ENCODE peak calls at places on chromosomes 16 and 17, in five cellular contexts. One of them, this sample, is unnamed. For H3K4me1, the result is how much of the 10 kb centered on the place peaks cover.

GRCh38 chr16:14307623-14308356 is 236.7 kb downstream of the MRTFB start:
- DNase-seq in A549: peak
- DNase-seq in tibial artery: peak
- DNase-seq in H9: no peak
- DNase-seq in CD8-positive, alpha-beta T cell: no peak
- DNase-seq in this sample: no peak

GRCh38 chr16:59971264-59971663 is 1237.1 kb upstream of the GOT2 start:
- DNase-seq in A549: no peak
- DNase-seq in tibial artery: no peak
- DNase-seq in H9: no peak
- DNase-seq in CD8-positive, alpha-beta T cell: no peak
- DNase-seq in this sample: no peak

GRCh38 chr17:68910256-68910705 is 44.9 kb downstream of the ABCA8 start:
- DNase-seq in A549: no peak
- DNase-seq in tibial artery: no peak
- DNase-seq in H9: no peak
- DNase-seq in CD8-positive, alpha-beta T cell: no peak
- DNase-seq in this sample: no peak

GRCh38 chr17:74457146-74457819 is 9.2 kb upstream of the CD300A start:
- DNase-seq in A549: peak
- DNase-seq in tibial artery: peak
- DNase-seq in H9: peak
- DNase-seq in CD8-positive, alpha-beta T cell: peak
- DNase-seq in this sample: no peak

GRCh38 chr16:85296859-85297698 is 184.8 kb upstream of the CIBAR2 start:
- DNase-seq in A549: peak
- DNase-seq in tibial artery: no peak
- DNase-seq in H9: peak
- DNase-seq in CD8-positive, alpha-beta T cell: peak
- DNase-seq in this sample: no peak

GRCh38 chr17:1244606-1245012 is 25.6 kb upstream of the BHLHA9 start:
- DNase-seq in A549: no peak
- DNase-seq in tibial artery: no peak
- DNase-seq in H9: no peak
- DNase-seq in CD8-positive, alpha-beta T cell: no peak
- DNase-seq in this sample: peak

GRCh38 chr16:63613701-63614100 is 1508.2 kb downstream of the CDH11 start:
- DNase-seq in A549: peak
- DNase-seq in tibial artery: no peak
- DNase-seq in H9: no peak
- DNase-seq in CD8-positive, alpha-beta T cell: no peak
- DNase-seq in this sample: peak

GRCh38 chr16:85402910-85403692 is 210.0 kb upstream of the GSE1 start:
- DNase-seq in A549: no peak
- DNase-seq in tibial artery: peak
- DNase-seq in H9: no peak
- DNase-seq in CD8-positive, alpha-beta T cell: no peak
- DNase-seq in this sample: no peak

GRCh38 chr16:65489531-65490023 is 367.7 kb upstream of the CDH11 start:
- DNase-seq in A549: no peak
- DNase-seq in tibial artery: no peak
- DNase-seq in H9: no peak
- DNase-seq in CD8-positive, alpha-beta T cell: no peak
- DNase-seq in this sample: peak

GRCh38 chr16:89268585-89268984 is 51.1 kb downstream of the ZNF778 start:
- DNase-seq in A549: no peak
- DNase-seq in tibial artery: peak
- DNase-seq in H9: no peak
- DNase-seq in CD8-positive, alpha-beta T cell: no peak
- DNase-seq in this sample: no peak

GRCh38 chr17:75773808-75774470 is 8.9 kb upstream of the GALK1 start:
- DNase-seq in A549: no peak
- DNase-seq in tibial artery: peak
- DNase-seq in H9: peak
- DNase-seq in CD8-positive, alpha-beta T cell: no peak
- DNase-seq in this sample: no peak

GRCh38 chr16:81627024-81627423 is 152.1 kb upstream of the PLCG2 start:
- DNase-seq in A549: peak
- DNase-seq in tibial artery: no peak
- DNase-seq in H9: no peak
- DNase-seq in CD8-positive, alpha-beta T cell: no peak
- DNase-seq in this sample: no peak

GRCh38 chr16:888901-889570 is 81.7 kb downstream of the LMF1 start:
- DNase-seq in A549: no peak
- DNase-seq in tibial artery: no peak
- DNase-seq in H9: no peak
- DNase-seq in CD8-positive, alpha-beta T cell: no peak
- DNase-seq in this sample: no peak

GRCh38 chr16:23948949-23949392 is 113.2 kb downstream of the PRKCB start:
- DNase-seq in A549: no peak
- DNase-seq in tibial artery: no peak
- DNase-seq in H9: no peak
- DNase-seq in CD8-positive, alpha-beta T cell: peak
- DNase-seq in this sample: no peak

GRCh38 chr17:7242717-7243576 is 698 bp upstream of the GABARAP start:
- DNase-seq in A549: peak
- DNase-seq in tibial artery: peak
- DNase-seq in H9: peak
- DNase-seq in CD8-positive, alpha-beta T cell: peak
- DNase-seq in this sample: peak

GRCh38 chr16:54213322-54213721 is 73.3 kb downstream of the IRX3 start:
- DNase-seq in A549: no peak
- DNase-seq in tibial artery: no peak
- DNase-seq in H9: no peak
- DNase-seq in CD8-positive, alpha-beta T cell: no peak
- DNase-seq in this sample: no peak

GRCh38 chr16:15832241-15832640 is 24.6 kb downstream of the MYH11 start:
- DNase-seq in A549: no peak
- DNase-seq in tibial artery: no peak
- DNase-seq in H9: no peak
- DNase-seq in CD8-positive, alpha-beta T cell: no peak
- DNase-seq in this sample: no peak

GRCh38 chr17:76121932-76122383 is 18.4 kb upstream of the EXOC7 start:
- DNase-seq in A549: no peak
- DNase-seq in tibial artery: no peak
- DNase-seq in H9: no peak
- DNase-seq in CD8-positive, alpha-beta T cell: no peak
- DNase-seq in this sample: no peak

GRCh38 chr16:13793788-13794461 is 126.0 kb upstream of the ERCC4 start:
- DNase-seq in A549: no peak
- DNase-seq in tibial artery: peak
- DNase-seq in H9: no peak
- DNase-seq in CD8-positive, alpha-beta T cell: no peak
- DNase-seq in this sample: no peak

GRCh38 chr17:17681744-17682292 is 560 bp downstream of the RAI1 start:
- DNase-seq in A549: peak
- DNase-seq in tibial artery: no peak
- DNase-seq in H9: no peak
- DNase-seq in CD8-positive, alpha-beta T cell: peak
- DNase-seq in this sample: no peak

GRCh38 chr17:58989629-58990028 is 117.1 kb downstream of the TRIM37 start:
- DNase-seq in A549: no peak
- DNase-seq in tibial artery: no peak
- DNase-seq in H9: no peak
- DNase-seq in CD8-positive, alpha-beta T cell: no peak
- DNase-seq in this sample: no peak

GRCh38 chr17:17818088-17818526 is 18.7 kb downstream of the SREBF1 start:
- DNase-seq in A549: peak
- DNase-seq in tibial artery: no peak
- DNase-seq in H9: no peak
- DNase-seq in CD8-positive, alpha-beta T cell: no peak
- DNase-seq in this sample: no peak

GRCh38 chr16:28561557-28562187 is 8.0 kb downstream of the SGF29 start:
- DNase-seq in A549: no peak
- DNase-seq in tibial artery: no peak
- DNase-seq in H9: no peak
- DNase-seq in CD8-positive, alpha-beta T cell: no peak
- DNase-seq in this sample: no peak

GRCh38 chr17:19660219-19660870 is 11.8 kb downstream of the ALDH3A2 start:
- DNase-seq in A549: no peak
- DNase-seq in tibial artery: no peak
- DNase-seq in H9: no peak
- DNase-seq in CD8-positive, alpha-beta T cell: no peak
- DNase-seq in this sample: no peak

GRCh38 chr17:76541739-76542450 is 2.1 kb downstream of the PRCD start:
- DNase-seq in A549: no peak
- DNase-seq in tibial artery: no peak
- DNase-seq in H9: no peak
- DNase-seq in CD8-positive, alpha-beta T cell: no peak
- DNase-seq in this sample: no peak

GRCh38 chr17:61221597-61222471 is 177.8 kb upstream of the TBX2 start:
- DNase-seq in A549: no peak
- DNase-seq in tibial artery: no peak
- DNase-seq in H9: no peak
- DNase-seq in CD8-positive, alpha-beta T cell: no peak
- DNase-seq in this sample: no peak

GRCh38 chr17:82267575-82268379 is 5.7 kb downstream of the CSNK1D start:
- DNase-seq in A549: peak
- DNase-seq in tibial artery: peak
- DNase-seq in H9: no peak
- DNase-seq in CD8-positive, alpha-beta T cell: peak
- DNase-seq in this sample: peak

GRCh38 chr16:30010817-30011504 is at the start of gene DOC2A:
- DNase-seq in A549: no peak
- DNase-seq in tibial artery: no peak
- DNase-seq in H9: peak
- DNase-seq in CD8-positive, alpha-beta T cell: no peak
- DNase-seq in this sample: no peak

DNA sequence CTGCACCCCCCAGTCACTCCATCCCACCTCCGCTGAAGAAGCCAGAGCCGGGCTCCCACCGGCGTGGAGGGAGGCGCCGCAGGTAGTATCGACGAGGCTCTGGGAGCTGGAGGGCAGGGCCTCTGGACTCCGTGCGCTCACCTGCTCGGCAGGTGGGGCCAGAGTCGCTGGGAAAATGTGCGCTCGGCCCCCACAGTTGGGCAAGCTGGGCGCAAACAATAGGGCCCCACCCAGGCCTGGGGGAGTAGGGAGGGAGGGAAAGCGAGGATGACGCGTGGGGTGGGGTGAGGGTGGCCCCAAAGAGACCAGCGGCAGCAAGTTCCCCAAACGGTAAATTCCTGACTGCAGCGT is 660 bp downstream of the JUP start:
- DNase-seq in A549: peak
- DNase-seq in tibial artery: no peak
- DNase-seq in H9: peak
- DNase-seq in CD8-positive, alpha-beta T cell: no peak
- DNase-seq in this sample: peak
- H3K27ac ChIP-seq in A549: peak
- H3K27ac ChIP-seq in tibial artery: peak
- H3K27ac ChIP-seq in H9: no peak
- H3K27ac ChIP-seq in CD8-positive, alpha-beta T cell: no peak
- H3K27ac ChIP-seq in this sample: peak

DNA sequence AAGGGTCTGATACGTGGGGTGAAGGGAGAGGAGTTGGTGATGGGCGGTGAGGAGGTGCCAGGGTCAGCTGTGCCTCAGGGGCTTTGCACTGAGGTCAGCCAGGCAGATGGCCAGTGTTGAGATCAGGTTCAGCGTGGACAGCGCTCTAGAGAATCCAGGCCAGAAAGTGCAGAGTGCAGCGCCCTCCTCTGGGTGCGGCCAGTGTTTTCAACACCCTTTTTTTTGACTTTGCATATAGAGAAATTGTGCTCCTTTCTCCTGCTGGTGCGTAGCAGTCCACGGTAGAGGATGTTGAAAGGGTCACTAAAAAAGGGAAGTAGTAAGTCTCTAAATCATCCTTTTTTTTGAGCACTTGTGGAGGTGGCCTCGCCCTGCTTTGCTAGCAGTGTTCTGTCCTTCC is 53.9 kb downstream of the BANP start:
- DNase-seq in A549: no peak
- DNase-seq in tibial artery: peak
- DNase-seq in H9: peak
- DNase-seq in CD8-positive, alpha-beta T cell: no peak
- DNase-seq in this sample: no peak
- TF ChIP-seq CTCF in A549: peak
- TF ChIP-seq CTCF in tibial artery: no peak
- TF ChIP-seq CTCF in H9: peak
- TF ChIP-seq CTCF in CD8-positive, alpha-beta T cell: no peak
- TF ChIP-seq CTCF in this sample: peak

GRCh38 chr17:28112199-28112995 is 69.9 kb downstream of the NLK start:
- DNase-seq in A549: no peak
- DNase-seq in tibial artery: no peak
- DNase-seq in H9: no peak
- DNase-seq in CD8-positive, alpha-beta T cell: no peak
- DNase-seq in this sample: peak

GRCh38 chr17:28115046-28115445 is 72.6 kb downstream of the NLK start:
- DNase-seq in A549: no peak
- DNase-seq in tibial artery: no peak
- DNase-seq in H9: no peak
- DNase-seq in CD8-positive, alpha-beta T cell: no peak
- DNase-seq in this sample: no peak

GRCh38 chr17:28110184-28110583 is 67.7 kb downstream of the NLK start:
- DNase-seq in A549: no peak
- DNase-seq in tibial artery: no peak
- DNase-seq in H9: no peak
- DNase-seq in CD8-positive, alpha-beta T cell: no peak
- DNase-seq in this sample: no peak

GRCh38 chr17:28117304-28117703 is 74.8 kb downstream of the NLK start:
- DNase-seq in A549: no peak
- DNase-seq in tibial artery: no peak
- DNase-seq in H9: no peak
- DNase-seq in CD8-positive, alpha-beta T cell: no peak
- DNase-seq in this sample: no peak

GRCh38 chr17:28113269-28113668 is 70.8 kb downstream of the NLK start:
- DNase-seq in A549: no peak
- DNase-seq in tibial artery: no peak
- DNase-seq in H9: no peak
- DNase-seq in CD8-positive, alpha-beta T cell: no peak
- DNase-seq in this sample: no peak
- H3K4me1 ChIP-seq in A549: under half
- H3K4me1 ChIP-seq in tibial artery: under half
- H3K4me1 ChIP-seq in H9: under half
- H3K4me1 ChIP-seq in CD8-positive, alpha-beta T cell: under half
- H3K4me1 ChIP-seq in this sample: under half

DNA sequence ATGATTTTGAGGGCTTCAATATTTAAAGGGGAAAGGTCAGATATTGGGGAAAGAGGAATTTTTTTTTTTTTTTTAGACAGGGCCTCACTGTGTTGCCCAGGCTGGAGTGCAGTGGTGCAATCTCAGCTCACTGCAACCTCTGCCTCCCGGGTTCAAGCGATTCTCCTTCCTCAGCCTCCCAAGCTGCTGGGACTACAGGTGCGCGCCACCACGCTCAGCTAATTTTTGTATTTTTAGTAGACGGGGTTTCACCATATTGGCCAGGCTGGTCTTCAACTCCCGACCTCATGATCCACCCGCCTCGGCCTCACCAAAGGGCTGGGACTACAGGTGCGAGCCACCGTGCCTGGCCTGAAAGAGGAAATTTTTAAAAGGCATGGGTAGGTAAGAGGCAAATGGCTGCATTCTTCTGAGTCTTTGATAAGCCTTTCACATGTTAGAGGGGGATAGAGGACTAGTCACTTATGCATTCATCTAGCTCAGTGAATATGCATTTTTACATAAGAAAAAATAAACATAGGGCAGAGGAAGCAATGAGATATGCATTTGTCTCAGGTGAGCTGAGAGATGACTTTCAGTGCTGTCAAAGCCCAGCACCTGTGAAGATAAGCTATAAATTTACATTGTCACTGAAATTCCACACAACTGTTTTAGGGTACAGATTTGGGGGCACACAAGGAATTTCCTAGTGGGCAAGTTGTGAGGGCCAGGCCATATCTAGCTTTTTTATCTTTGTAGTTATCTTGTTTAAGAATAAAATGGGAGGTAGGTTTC is 1.1 kb upstream of the FCSK start:
- DNase-seq in A549: no peak
- DNase-seq in tibial artery: no peak
- DNase-seq in H9: no peak
- DNase-seq in CD8-positive, alpha-beta T cell: no peak
- DNase-seq in this sample: no peak
- H3K27ac ChIP-seq in A549: peak
- H3K27ac ChIP-seq in tibial artery: peak
- H3K27ac ChIP-seq in H9: no peak
- H3K27ac ChIP-seq in CD8-positive, alpha-beta T cell: no peak
- H3K27ac ChIP-seq in this sample: peak